ENCODE peak calls at places on chromosomes 2 and 18, in four cellular contexts. One of them, this sample, is unnamed.

GRCh38 chr2:106181064-106181463 is 13.0 kb downstream of the UXS1 start:
- DNase-seq in non-pigmented ciliary epithelial cell: no peak
- DNase-seq in CD8-positive, alpha-beta memory T cell: no peak
- DNase-seq in stimulated activated CD4-positive, alpha-beta T cell treated with anti-CD3 and anti-CD28 coated beads, Interleukin-1b, Interleukin-23, amount 100 ng/mL, for 24 hours: no peak
- DNase-seq in this sample: no peak

GRCh38 chr2:233865838-233866237 is 2.3 kb downstream of the MSL3B start:
- DNase-seq in non-pigmented ciliary epithelial cell: no peak
- DNase-seq in CD8-positive, alpha-beta memory T cell: no peak
- DNase-seq in stimulated activated CD4-positive, alpha-beta T cell treated with anti-CD3 and anti-CD28 coated beads, Interleukin-1b, Interleukin-23, amount 100 ng/mL, for 24 hours: no peak
- DNase-seq in this sample: no peak

GRCh38 chr2:240650254-240650965 is 25.1 kb downstream of the GPR35 start:
- DNase-seq in non-pigmented ciliary epithelial cell: no peak
- DNase-seq in CD8-positive, alpha-beta memory T cell: no peak
- DNase-seq in stimulated activated CD4-positive, alpha-beta T cell treated with anti-CD3 and anti-CD28 coated beads, Interleukin-1b, Interleukin-23, amount 100 ng/mL, for 24 hours: no peak
- DNase-seq in this sample: no peak

GRCh38 chr2:64751286-64752260 is 97.9 kb upstream of the SERTAD2 start:
- DNase-seq in non-pigmented ciliary epithelial cell: peak; percentile 96
- DNase-seq in CD8-positive, alpha-beta memory T cell: no peak
- DNase-seq in stimulated activated CD4-positive, alpha-beta T cell treated with anti-CD3 and anti-CD28 coated beads, Interleukin-1b, Interleukin-23, amount 100 ng/mL, for 24 hours: no peak
- DNase-seq in this sample: no peak

GRCh38 chr2:121030523-121030922 is 254.5 kb downstream of the TFCP2L1 start:
- DNase-seq in non-pigmented ciliary epithelial cell: no peak
- DNase-seq in CD8-positive, alpha-beta memory T cell: no peak
- DNase-seq in stimulated activated CD4-positive, alpha-beta T cell treated with anti-CD3 and anti-CD28 coated beads, Interleukin-1b, Interleukin-23, amount 100 ng/mL, for 24 hours: no peak
- DNase-seq in this sample: no peak

GRCh38 chr18:48172226-48173006 is 236.8 kb downstream of the ZBTB7C start:
- DNase-seq in non-pigmented ciliary epithelial cell: no peak
- DNase-seq in CD8-positive, alpha-beta memory T cell: no peak
- DNase-seq in stimulated activated CD4-positive, alpha-beta T cell treated with anti-CD3 and anti-CD28 coated beads, Interleukin-1b, Interleukin-23, amount 100 ng/mL, for 24 hours: no peak
- DNase-seq in this sample: no peak

GRCh38 chr2:236338495-236339184 is 74.4 kb upstream of the ASB18 start:
- DNase-seq in non-pigmented ciliary epithelial cell: no peak
- DNase-seq in CD8-positive, alpha-beta memory T cell: no peak
- DNase-seq in stimulated activated CD4-positive, alpha-beta T cell treated with anti-CD3 and anti-CD28 coated beads, Interleukin-1b, Interleukin-23, amount 100 ng/mL, for 24 hours: no peak
- DNase-seq in this sample: no peak

GRCh38 chr2:44943031-44943692 is 1.7 kb downstream of the SIX3 start:
- DNase-seq in non-pigmented ciliary epithelial cell: no peak
- DNase-seq in CD8-positive, alpha-beta memory T cell: no peak
- DNase-seq in stimulated activated CD4-positive, alpha-beta T cell treated with anti-CD3 and anti-CD28 coated beads, Interleukin-1b, Interleukin-23, amount 100 ng/mL, for 24 hours: no peak
- DNase-seq in this sample: no peak

GRCh38 chr2:226799976-226800940 is 638 bp upstream of the IRS1 start:
- DNase-seq in non-pigmented ciliary epithelial cell: no peak
- DNase-seq in CD8-positive, alpha-beta memory T cell: no peak
- DNase-seq in stimulated activated CD4-positive, alpha-beta T cell treated with anti-CD3 and anti-CD28 coated beads, Interleukin-1b, Interleukin-23, amount 100 ng/mL, for 24 hours: no peak
- DNase-seq in this sample: no peak

GRCh38 chr18:46278481-46279465 is 174.6 kb downstream of the HAUS1 start:
- DNase-seq in non-pigmented ciliary epithelial cell: no peak
- DNase-seq in CD8-positive, alpha-beta memory T cell: no peak
- DNase-seq in stimulated activated CD4-positive, alpha-beta T cell treated with anti-CD3 and anti-CD28 coated beads, Interleukin-1b, Interleukin-23, amount 100 ng/mL, for 24 hours: no peak
- DNase-seq in this sample: no peak

GRCh38 chr18:57951110-57951796 is 92.8 kb upstream of the NEDD4L start:
- DNase-seq in non-pigmented ciliary epithelial cell: no peak
- DNase-seq in CD8-positive, alpha-beta memory T cell: no peak
- DNase-seq in stimulated activated CD4-positive, alpha-beta T cell treated with anti-CD3 and anti-CD28 coated beads, Interleukin-1b, Interleukin-23, amount 100 ng/mL, for 24 hours: no peak
- DNase-seq in this sample: no peak

GRCh38 chr2:96876036-96876810 is 6.3 kb upstream of the SEMA4C start:
- DNase-seq in non-pigmented ciliary epithelial cell: no peak
- DNase-seq in CD8-positive, alpha-beta memory T cell: no peak
- DNase-seq in stimulated activated CD4-positive, alpha-beta T cell treated with anti-CD3 and anti-CD28 coated beads, Interleukin-1b, Interleukin-23, amount 100 ng/mL, for 24 hours: no peak
- DNase-seq in this sample: no peak

GRCh38 chr2:123164216-123164615 is 860.9 kb upstream of the CNTNAP5 start:
- DNase-seq in non-pigmented ciliary epithelial cell: no peak
- DNase-seq in CD8-positive, alpha-beta memory T cell: no peak
- DNase-seq in stimulated activated CD4-positive, alpha-beta T cell treated with anti-CD3 and anti-CD28 coated beads, Interleukin-1b, Interleukin-23, amount 100 ng/mL, for 24 hours: no peak
- DNase-seq in this sample: no peak

GRCh38 chr18:45910405-45911023 is 56.6 kb downstream of the EPG5 start:
- DNase-seq in non-pigmented ciliary epithelial cell: peak; percentile 8
- DNase-seq in CD8-positive, alpha-beta memory T cell: peak; percentile 34
- DNase-seq in stimulated activated CD4-positive, alpha-beta T cell treated with anti-CD3 and anti-CD28 coated beads, Interleukin-1b, Interleukin-23, amount 100 ng/mL, for 24 hours: peak; percentile 54
- DNase-seq in this sample: no peak

GRCh38 chr2:148917431-148917830 is 42.4 kb downstream of the KIF5C start:
- DNase-seq in non-pigmented ciliary epithelial cell: no peak
- DNase-seq in CD8-positive, alpha-beta memory T cell: no peak
- DNase-seq in stimulated activated CD4-positive, alpha-beta T cell treated with anti-CD3 and anti-CD28 coated beads, Interleukin-1b, Interleukin-23, amount 100 ng/mL, for 24 hours: no peak
- DNase-seq in this sample: no peak

GRCh38 chr2:64692401-64692800 is 38.7 kb upstream of the SERTAD2 start:
- DNase-seq in non-pigmented ciliary epithelial cell: peak; percentile 77
- DNase-seq in CD8-positive, alpha-beta memory T cell: no peak
- DNase-seq in stimulated activated CD4-positive, alpha-beta T cell treated with anti-CD3 and anti-CD28 coated beads, Interleukin-1b, Interleukin-23, amount 100 ng/mL, for 24 hours: no peak
- DNase-seq in this sample: no peak